ENCODE peak calls at places on chromosomes 13 and 19, in seven cellular contexts. T, N, L, W, C, F and E are unnamed samples. For H3K36me3, the result is how much of the 10 kb centered on the place peaks cover.

GRCh38 chr19:16076958-16077611 is 790 bp downstream of the TPM4 start:
- DNase-seq in T (no peak), N (peak), L (no peak), W (no peak), C (peak), F (no peak), E (no peak)

GRCh38 chr19:38139122-38139521 is 84.9 kb downstream of the DPF1 start:
- DNase-seq in T (no peak), N (no peak), L (no peak), W (no peak), C (peak), F (no peak), E (no peak)

GRCh38 chr19:48703316-48703715 is 7.5 kb downstream of the FUT2 start:
- DNase-seq in T (no peak), N (no peak), L (no peak), W (no peak), C (no peak), F (no peak), E (no peak)

GRCh38 chr13:58994778-58995177 is 1169.0 kb downstream of the DIAPH3 start:
- DNase-seq in T (no peak), N (no peak), L (no peak), W (no peak), C (no peak), F (no peak), E (no peak)

GRCh38 chr19:50046649-50047503 is 21.1 kb downstream of the ZNF473 start:
- DNase-seq in T (peak), N (peak), L (no peak), W (no peak), C (peak), F (no peak), E (peak)

GRCh38 chr19:39845621-39846175 is 481 bp downstream of the FBL start:
- DNase-seq in T (no peak), N (peak), L (peak), W (no peak), C (peak), F (no peak), E (no peak)

GRCh38 chr13:53743906-53744305 is 715.3 kb downstream of the OLFM4 start:
- DNase-seq in T (no peak), N (no peak), L (no peak), W (no peak), C (no peak), F (no peak), E (no peak)

GRCh38 chr13:23921451-23921888 is 24.2 kb upstream of the C1QTNF9B start:
- DNase-seq in T (peak), N (peak), L (no peak), W (peak), C (peak), F (no peak), E (peak)

GRCh38 chr19:5078179-5078578 is 109.3 kb downstream of the KDM4B start:
- DNase-seq in T (no peak), N (no peak), L (no peak), W (no peak), C (no peak), F (no peak), E (no peak)

GRCh38 chr13:58324130-58324529 is 692.6 kb downstream of the PCDH17 start:
- DNase-seq in T (no peak), N (no peak), L (no peak), W (no peak), C (no peak), F (no peak), E (no peak)

GRCh38 chr19:51065221-51065960 is 499 bp upstream of the KLK13 start:
- DNase-seq in T (no peak), N (no peak), L (no peak), W (no peak), C (peak), F (no peak), E (no peak)

GRCh38 chr19:16637535-16637934 is 9.5 kb upstream of the MED26 start:
- DNase-seq in T (no peak), N (no peak), L (no peak), W (no peak), C (no peak), F (no peak), E (no peak)

GRCh38 chr13:109274188-109274821 is 512.1 kb downstream of the IRS2 start:
- DNase-seq in T (no peak), N (no peak), L (no peak), W (peak), C (no peak), F (no peak), E (no peak)
- TF ChIP-seq SIN3A in T (no peak), N (no peak), L (no peak), W (no peak), C (no peak), F (no peak), E (no peak)

GRCh38 chr19:10680545-10681135 is 20.6 kb upstream of the QTRT1 start:
- DNase-seq in T (no peak), N (no peak), L (no peak), W (no peak), C (no peak), F (no peak), E (no peak)
- H3K36me3 ChIP-seq in T (half or more), N (half or more), L (under half), W (half or more), C (half or more), F (half or more), E (half or more)

GRCh38 chr19:33689886-33690285 is 68.1 kb downstream of the CHST8 start:
- DNase-seq in T (no peak), N (peak), L (no peak), W (no peak), C (no peak), F (no peak), E (no peak)
- TF ChIP-seq SIN3A in T (no peak), N (no peak), L (no peak), W (no peak), C (no peak), F (no peak), E (no peak)

GRCh38 chr19:35011091-35011689 is 11.1 kb downstream of the GRAMD1A start:
- DNase-seq in T (no peak), N (no peak), L (no peak), W (no peak), C (no peak), F (no peak), E (no peak)
- H3K36me3 ChIP-seq in T (under half), N (half or more), L (under half), W (under half), C (half or more), F (under half), E (under half)